ENCODE peak calls at places on chromosomes 1 and 21, in ten cellular contexts. I is AG04450, W is NCI-H510A, E is Karpas-422, A is dermis microvascular lymphatic vessel endothelial cell, B is cardiac fibroblast, H is RCC 7860, M is NCI-H526 treated with DMSO at 0.1 percent for 48 hours, F is astrocyte of the spinal cord, N is hypothalamus. U is an unnamed sample.

GRCh38 chr1:2413495-2414296 is 1.3 kb upstream of the PEX10 start:
- DNase-seq in I (no peak), W (no peak), E (peak), A (no peak), B (no peak), H (no peak), M (no peak), F (no peak), N (no peak), U (no peak)

GRCh38 chr1:239952348-239953307 is 139.1 kb upstream of the FMN2 start:
- DNase-seq in I (no peak), W (no peak), E (peak), A (no peak), B (peak), H (no peak), M (no peak), F (no peak), N (no peak), U (no peak)

GRCh38 chr1:41411229-41411628 is 50.0 kb downstream of the FOXO6 start:
- DNase-seq in I (no peak), W (peak), E (no peak), A (no peak), B (no peak), H (no peak), M (no peak), F (no peak), N (no peak), U (no peak)

GRCh38 chr1:91836307-91837056 is 49.5 kb downstream of the TGFBR3 start:
- DNase-seq in I (no peak), W (no peak), E (no peak), A (no peak), B (no peak), H (no peak), M (peak), F (no peak), N (no peak), U (no peak)

GRCh38 chr21:43333301-43334062 is 93.4 kb downstream of the SIK1 start:
- DNase-seq in I (peak), W (peak), E (no peak), A (peak), B (peak), H (peak), M (no peak), F (peak), N (no peak), U (peak)

GRCh38 chr1:27659497-27660299 is 12.3 kb downstream of the IFI6 start:
- DNase-seq in I (no peak), W (peak), E (peak), A (peak), B (peak), H (no peak), M (peak), F (peak), N (peak), U (peak)

GRCh38 chr1:92356956-92357355 is 58.1 kb downstream of the RPAP2 start:
- DNase-seq in I (peak), W (no peak), E (no peak), A (no peak), B (peak), H (no peak), M (no peak), F (peak), N (no peak), U (no peak)

GRCh38 chr1:246583448-246584185 is 17.4 kb downstream of the CNST start:
- DNase-seq in I (no peak), W (peak), E (no peak), A (no peak), B (peak), H (no peak), M (no peak), F (peak), N (no peak), U (peak)

GRCh38 chr1:202858789-202859414 is 30.0 kb downstream of the RABIF start:
- DNase-seq in I (no peak), W (no peak), E (no peak), A (no peak), B (no peak), H (no peak), M (no peak), F (no peak), N (no peak), U (no peak)

GRCh38 chr21:36596174-36596573 is 102.7 kb upstream of the SIM2 start:
- DNase-seq in I (no peak), W (no peak), E (no peak), A (no peak), B (no peak), H (no peak), M (no peak), F (no peak), N (no peak), U (no peak)

GRCh38 chr1:112713466-112714312 is 1.4 kb downstream of the PPM1J start:
- DNase-seq in I (no peak), W (no peak), E (peak), A (no peak), B (no peak), H (no peak), M (no peak), F (no peak), N (no peak), U (no peak)

GRCh38 chr1:203828002-203828401 is 32.6 kb downstream of the ZBED6 start:
- DNase-seq in I (no peak), W (no peak), E (no peak), A (peak), B (no peak), H (no peak), M (no peak), F (no peak), N (no peak), U (no peak)

GRCh38 chr1:222641269-222641948 is 23.5 kb downstream of the MIA3 start:
- DNase-seq in I (no peak), W (no peak), E (no peak), A (no peak), B (no peak), H (no peak), M (no peak), F (no peak), N (no peak), U (no peak)

GRCh38 chr1:88111806-88112205 is 572.3 kb upstream of the PKN2 start:
- DNase-seq in I (no peak), W (no peak), E (no peak), A (no peak), B (no peak), H (no peak), M (no peak), F (no peak), N (no peak), U (no peak)

GRCh38 chr1:237938553-237938952 is 47.8 kb upstream of the ZP4 start:
- DNase-seq in I (no peak), W (no peak), E (peak), A (no peak), B (no peak), H (no peak), M (no peak), F (no peak), N (no peak), U (no peak)

GRCh38 chr21:34603002-34603709 is 11.8 kb downstream of the RCAN1 start:
- DNase-seq in I (peak), W (peak), E (peak), A (peak), B (peak), H (peak), M (peak), F (peak), N (peak), U (peak)

U was measured in lung.